ENCODE peak calls at places on chromosome 6, in six cellular contexts. F is IMR-90, I is thoracic aorta, S is PC-9, X is uterus, A is ovary. K is an unnamed sample. For H3K4me1, the result is how much of the 10 kb centered on the place peaks cover.

GRCh38 chr6:28399370-28400121 is at the start of gene ZSCAN12:
- DNase-seq in S (peak), F (peak), A (peak), X (peak), I (peak), K (peak)

GRCh38 chr6:43128926-43129325 is 42.1 kb upstream of the SRF start:
- DNase-seq in F (no peak), S (no peak), I (no peak), X (no peak), A (no peak), K (no peak)

GRCh38 chr6:83073620-83074019 is 6.1 kb downstream of the DOP1A start:
- DNase-seq in S (no peak), I (no peak), F (no peak), A (no peak), X (no peak), K (no peak)

GRCh38 chr6:110557226-110557625 is 80.8 kb upstream of the SLC22A16 start:
- DNase-seq in F (no peak), S (no peak), A (no peak), X (no peak), I (no peak), K (no peak)

GRCh38 chr6:149197482-149197881 is 120.0 kb upstream of the TAB2 start:
- DNase-seq in X (no peak), S (no peak), A (no peak), I (no peak), F (no peak), K (no peak)

GRCh38 chr6:78810698-78811097 is 56.7 kb upstream of the IRAK1BP1 start:
- DNase-seq in A (no peak), I (no peak), F (peak), X (no peak), S (no peak), K (no peak)

GRCh38 chr6:128919412-128919811 is 36.5 kb downstream of the LAMA2 start:
- DNase-seq in X (no peak), F (peak), A (no peak), I (no peak), S (no peak), K (no peak)

GRCh38 chr6:44301782-44302564 is 11.2 kb downstream of the AARS2 start:
- DNase-seq in A (no peak), I (no peak), X (no peak), S (no peak), F (no peak), K (no peak)

GRCh38 chr6:73076211-73076610 is 149.1 kb downstream of the KHDC1L start:
- DNase-seq in F (no peak), S (no peak), A (no peak), I (no peak), X (no peak), K (no peak)

GRCh38 chr6:42555477-42556457 is 8.1 kb upstream of the UBR2 start:
- DNase-seq in S (peak), I (no peak), A (no peak), F (peak), X (no peak), K (peak)

GRCh38 chr6:128508588-128509296 is 11.7 kb downstream of the PTPRK start:
- DNase-seq in X (no peak), F (peak), S (peak), I (no peak), A (no peak), K (no peak)

GRCh38 chr6:45609141-45609638 is 231.5 kb upstream of the SUPT3H start:
- DNase-seq in A (no peak), F (peak), I (no peak), S (no peak), X (no peak), K (no peak)

GRCh38 chr6:12410946-12411345 is 120.8 kb downstream of the EDN1 start:
- DNase-seq in A (no peak), F (no peak), I (no peak), X (no peak), S (no peak), K (no peak)

GRCh38 chr6:133099573-133099972 is 141.6 kb upstream of the EYA4 start:
- DNase-seq in A (no peak), F (peak), I (no peak), X (no peak), S (peak), K (no peak)

GRCh38 chr6:170032706-170033309 is 258.1 kb downstream of the DLL1 start:
- DNase-seq in S (no peak), A (peak), X (no peak), I (no peak), F (no peak), K (peak)

GRCh38 chr6:155040154-155040553 is 45.0 kb downstream of the TIAM2 start:
- DNase-seq in A (no peak), F (no peak), X (no peak), S (no peak), I (no peak), K (peak)

GRCh38 chr6:52649521-52649920 is 21.4 kb upstream of the TMEM14A start:
- DNase-seq in I (no peak), A (no peak), S (no peak), X (no peak), F (peak), K (no peak)

GRCh38 chr6:15386756-15387112 is 140.9 kb downstream of the JARID2 start:
- DNase-seq in I (no peak), X (no peak), A (no peak), S (no peak), F (no peak), K (no peak)

GRCh38 chr6:43980004-43980795 is 147.1 kb downstream of the MRPL14 start:
- DNase-seq in A (no peak), I (no peak), S (no peak), X (no peak), F (no peak), K (no peak)

GRCh38 chr6:155850408-155850841 is 394.8 kb upstream of the NOX3 start:
- DNase-seq in A (no peak), F (peak), I (no peak), S (no peak), X (no peak), K (no peak)

GRCh38 chr6:8904754-8905153 is 469.4 kb upstream of the SLC35B3 start:
- DNase-seq in I (no peak), X (no peak), F (no peak), A (no peak), S (no peak), K (peak)

GRCh38 chr6:37491161-37491829 is 8.4 kb downstream of the CCDC167 start:
- DNase-seq in S (no peak), A (no peak), I (no peak), F (no peak), X (no peak), K (peak)

GRCh38 chr6:37493047-37493995 is 6.4 kb downstream of the CCDC167 start:
- DNase-seq in I (no peak), S (no peak), X (no peak), A (peak), F (no peak), K (no peak)

GRCh38 chr6:37491830-37492208 is 7.9 kb downstream of the CCDC167 start:
- DNase-seq in A (no peak), S (no peak), X (no peak), I (no peak), F (no peak), K (no peak)

GRCh38 chr6:37490466-37491015 is 9.2 kb downstream of the CCDC167 start:
- DNase-seq in S (no peak), F (no peak), I (no peak), A (no peak), X (no peak), K (no peak)

GRCh38 chr6:37492236-37493046 is 7.3 kb downstream of the CCDC167 start:
- DNase-seq in I (no peak), X (no peak), S (no peak), F (no peak), A (no peak), K (no peak)
- H3K4me1 ChIP-seq in I (under half), X (under half), S (under half), F (under half), A (under half), K (under half)

GRCh38 chr6:25637211-25637610 is 14.8 kb upstream of the SCGN start:
- DNase-seq in S (no peak), A (no peak), F (no peak), I (no peak), X (no peak), K (no peak)

GRCh38 chr6:25640446-25640845 is 11.6 kb upstream of the SCGN start:
- DNase-seq in X (no peak), F (no peak), I (no peak), S (no peak), A (no peak), K (no peak)

GRCh38 chr6:25639653-25640052 is 12.4 kb upstream of the SCGN start:
- DNase-seq in X (no peak), I (no peak), A (no peak), S (no peak), F (no peak), K (no peak)

GRCh38 chr6:25635886-25636317 is 16.1 kb upstream of the SCGN start:
- DNase-seq in A (no peak), F (no peak), S (no peak), I (no peak), X (no peak), K (no peak)

GRCh38 chr6:25637946-25638345 is 14.1 kb upstream of the SCGN start:
- DNase-seq in A (no peak), S (no peak), X (no peak), I (no peak), F (no peak), K (no peak)
- TF ChIP-seq CTCF in A (no peak), S (no peak), X (no peak), I (no peak), F (no peak), K (no peak)

DNA sequence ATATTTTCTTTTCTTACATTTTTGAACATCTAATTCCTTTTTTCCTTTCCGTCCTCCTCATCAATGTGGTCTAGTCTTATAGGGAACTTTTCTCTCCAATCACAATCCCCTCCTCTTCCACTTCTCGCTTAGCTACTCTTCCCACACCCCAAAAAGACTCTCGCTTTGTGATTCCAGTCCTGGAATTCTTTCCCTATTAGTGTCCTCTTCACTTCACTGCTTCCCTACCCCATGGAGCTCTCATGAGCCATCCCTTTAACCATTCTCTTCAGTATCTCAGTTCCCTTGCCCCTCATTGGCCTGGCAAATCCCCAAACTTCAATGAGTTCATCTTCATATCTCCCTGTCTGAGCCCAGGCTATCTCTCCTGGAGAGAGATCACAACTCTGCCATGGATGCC is 55.3 kb upstream of the CEP85L start:
- DNase-seq in X (no peak), S (no peak), F (no peak), A (no peak), I (no peak), K (no peak)
- H3K4me1 ChIP-seq in X (under half), S (half or more), F (under half), A (under half), I (under half), K (under half)

GRCh38 chr6:116847234-116847633 is 18.4 kb upstream of the GPRC6A start:
- DNase-seq in A (no peak), S (no peak), I (no peak), F (peak), X (no peak), K (no peak)
- TF ChIP-seq CTCF in A (no peak), S (peak), I (no peak), F (peak), X (no peak), K (peak)

GRCh38 chr6:33613794-33614166 is 7.3 kb upstream of the ITPR3 start:
- DNase-seq in I (no peak), A (no peak), S (peak), F (peak), X (no peak), K (no peak)

GRCh38 chr6:33619166-33619565 is 2.0 kb upstream of the ITPR3 start:
- DNase-seq in I (no peak), F (no peak), A (no peak), S (no peak), X (no peak), K (no peak)

GRCh38 chr6:33616913-33617312 is 4.2 kb upstream of the ITPR3 start:
- DNase-seq in X (no peak), F (no peak), S (peak), I (no peak), A (no peak), K (no peak)

GRCh38 chr6:33613146-33613793 is 7.9 kb upstream of the ITPR3 start:
- DNase-seq in X (no peak), S (peak), A (no peak), I (no peak), F (peak), K (no peak)

GRCh38 chr6:33616113-33616512 is 5.0 kb upstream of the ITPR3 start:
- DNase-seq in X (no peak), S (no peak), I (no peak), A (no peak), F (no peak), K (no peak)
- H3K4me1 ChIP-seq in X (under half), S (half or more), I (under half), A (under half), F (under half), K (under half)

GRCh38 chr6:165042912-165043311 is 266.5 kb downstream of the C6orf118 start:
- DNase-seq in I (no peak), X (no peak), F (no peak), S (no peak), A (no peak), K (no peak)
- TF ChIP-seq CTCF in I (no peak), X (no peak), F (no peak), S (no peak), A (no peak), K (no peak)

K was measured in BE2C.